ENCODE peak calls at places on chromosomes 7 and 10, in six cellular contexts. L is tibial artery, K is right atrium auricular region, Z is astrocyte, I is GM12878, A is WERI-Rb-1. P is an unnamed sample.

GRCh38 chr10:84348431-84348830 is 20.0 kb downstream of the CCSER2 start:
- DNase-seq in L (no peak), K (no peak), Z (peak), I (no peak), A (no peak), P (no peak)

GRCh38 chr7:24812313-24812945 is 55.2 kb upstream of the GSDME start:
- DNase-seq in L (no peak), K (no peak), Z (no peak), I (no peak), A (peak), P (no peak)

GRCh38 chr10:106226831-106227230 is 937.7 kb downstream of the SORCS1 start:
- DNase-seq in L (no peak), K (no peak), Z (no peak), I (no peak), A (no peak), P (no peak)

GRCh38 chr7:111132833-111133232 is 41.9 kb downstream of the LRRN3 start:
- DNase-seq in L (no peak), K (no peak), Z (peak), I (no peak), A (no peak), P (no peak)

GRCh38 chr7:139231513-139232376 is 708 bp downstream of the UBN2 start:
- DNase-seq in L (peak), K (no peak), Z (no peak), I (no peak), A (peak), P (peak)

GRCh38 chr10:78433063-78433717 is 399.5 kb downstream of the RPS24 start:
- DNase-seq in L (peak), K (no peak), Z (no peak), I (no peak), A (peak), P (no peak)

GRCh38 chr10:61793760-61794713 is 107.5 kb upstream of the ARID5B start:
- DNase-seq in L (no peak), K (no peak), Z (peak), I (no peak), A (peak), P (no peak)

GRCh38 chr10:11713186-11713743 is 28.9 kb upstream of the ECHDC3 start:
- DNase-seq in L (no peak), K (no peak), Z (peak), I (peak), A (no peak), P (no peak)

GRCh38 chr7:41698726-41699125 is 4.2 kb downstream of the INHBA start:
- DNase-seq in L (no peak), K (no peak), Z (peak), I (no peak), A (no peak), P (no peak)

GRCh38 chr10:11468126-11468742 is 143.2 kb downstream of the USP6NL start:
- DNase-seq in L (no peak), K (no peak), Z (peak), I (no peak), A (no peak), P (no peak)

GRCh38 chr10:86261933-86262665 is 104.5 kb downstream of the GRID1 start:
- DNase-seq in L (peak), K (no peak), Z (no peak), I (peak), A (peak), P (peak)

GRCh38 chr7:39672176-39672575 is 48.8 kb downstream of the RALA start:
- DNase-seq in L (no peak), K (no peak), Z (peak), I (no peak), A (no peak), P (no peak)

GRCh38 chr7:95411036-95411435 is 14.9 kb upstream of the PON3 start:
- DNase-seq in L (no peak), K (no peak), Z (peak), I (no peak), A (no peak), P (no peak)
- H3K4me3 ChIP-seq in L (no peak), K (no peak), Z (no peak), I (no peak), A (no peak), P (no peak)

DNA sequence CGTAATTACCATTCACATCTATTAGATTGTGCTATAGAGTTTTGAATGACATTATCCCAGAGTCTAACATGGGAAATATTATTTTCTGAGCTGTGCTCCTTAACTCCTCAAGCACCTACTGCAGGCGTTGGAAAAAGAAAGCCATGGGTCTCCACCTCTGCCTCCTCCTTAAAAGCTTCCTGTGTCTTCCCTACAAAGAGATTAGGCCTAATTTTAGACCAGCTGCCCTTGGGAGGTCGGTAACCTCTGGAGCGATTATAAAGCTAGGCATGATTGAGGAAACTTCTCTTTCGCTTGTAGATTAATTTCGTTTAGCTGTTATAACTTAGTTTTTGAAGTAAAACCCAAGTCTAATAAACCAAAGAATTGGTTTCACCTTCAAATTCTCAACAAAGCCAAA is 75.2 kb downstream of the PLXDC2 start:
- DNase-seq in L (no peak), K (no peak), Z (no peak), I (no peak), A (no peak), P (no peak)
- H3K27ac ChIP-seq in L (no peak), K (no peak), Z (no peak), I (no peak), A (no peak), P (no peak)

GRCh38 chr7:64633401-64633800 is 32.5 kb upstream of the ZNF107 start:
- DNase-seq in L (no peak), K (no peak), Z (no peak), I (no peak), A (no peak), P (no peak)

GRCh38 chr7:64634406-64635062 is 31.4 kb upstream of the ZNF107 start:
- DNase-seq in L (no peak), K (no peak), Z (no peak), I (no peak), A (no peak), P (no peak)

GRCh38 chr7:64637521-64638445 is 28.1 kb upstream of the ZNF107 start:
- DNase-seq in L (no peak), K (no peak), Z (no peak), I (no peak), A (no peak), P (no peak)

GRCh38 chr7:64638822-64639221 is 27.1 kb upstream of the ZNF107 start:
- DNase-seq in L (no peak), K (no peak), Z (no peak), I (no peak), A (no peak), P (no peak)

DNA sequence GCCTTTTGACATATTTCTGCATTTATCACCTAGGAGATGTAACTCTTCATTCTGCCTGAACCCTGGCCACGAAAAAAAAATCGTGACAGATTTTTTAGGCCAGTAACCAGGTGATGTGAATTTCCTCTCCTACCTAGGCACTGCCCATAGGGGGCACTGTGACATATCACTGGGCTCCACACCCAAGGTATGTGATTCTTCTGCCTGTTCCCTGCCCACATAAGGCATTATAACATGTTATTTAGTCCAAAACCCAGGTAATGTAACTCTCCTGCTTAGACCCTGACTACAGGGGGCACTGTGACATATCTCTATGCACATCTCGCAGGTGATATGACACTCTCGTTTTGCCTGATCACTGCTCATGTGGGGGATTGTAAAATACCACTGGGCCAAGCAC is 29.5 kb upstream of the ZNF107 start:
- DNase-seq in L (no peak), K (no peak), Z (no peak), I (no peak), A (peak), P (no peak)
- TF ChIP-seq CTCF in L (no peak), K (no peak), Z (no peak), I (no peak), A (peak), P (no peak)

GRCh38 chr10:21173964-21174669 is 277.0 kb upstream of the NEBL start:
- DNase-seq in L (peak), K (no peak), Z (no peak), I (no peak), A (peak), P (no peak)

GRCh38 chr10:21171936-21172773 is 275.0 kb upstream of the NEBL start:
- DNase-seq in L (no peak), K (no peak), Z (no peak), I (no peak), A (no peak), P (no peak)

GRCh38 chr10:21174670-21175495 is 277.8 kb upstream of the NEBL start:
- DNase-seq in L (no peak), K (no peak), Z (no peak), I (no peak), A (peak), P (no peak)

GRCh38 chr10:21172774-21173432 is 275.8 kb upstream of the NEBL start:
- DNase-seq in L (no peak), K (no peak), Z (no peak), I (no peak), A (peak), P (no peak)

DNA sequence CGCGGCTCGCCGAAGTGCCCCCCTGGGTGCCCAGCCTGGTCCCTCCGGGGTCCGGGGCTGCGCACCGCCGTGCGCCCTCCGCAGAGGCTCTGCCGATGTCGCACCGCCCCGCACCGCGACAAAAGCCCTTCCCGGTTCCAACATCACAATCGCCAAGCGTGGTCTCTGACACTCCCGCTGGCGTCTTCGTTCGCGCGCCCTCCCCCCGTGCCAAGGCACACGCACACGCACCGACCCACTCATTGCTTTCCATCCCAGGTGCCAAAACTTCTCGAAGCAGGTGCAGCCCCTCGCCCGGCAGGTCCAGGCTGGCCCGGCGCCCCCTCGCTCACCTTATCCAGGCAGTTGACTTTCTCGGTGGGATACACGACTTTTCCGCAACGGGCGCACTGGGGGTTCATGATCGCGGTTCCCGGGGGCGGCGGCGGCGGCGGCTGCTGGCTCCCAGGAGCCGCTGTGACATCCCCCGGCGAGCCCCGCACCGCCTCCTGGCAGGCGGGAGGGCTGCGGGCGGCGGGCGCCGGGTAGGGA is 276.4 kb upstream of the NEBL start:
- DNase-seq in L (no peak), K (no peak), Z (no peak), I (no peak), A (no peak), P (no peak)
- H3K4me3 ChIP-seq in L (peak), K (peak), Z (peak), I (no peak), A (peak), P (peak)